ENCODE peak calls at places on chromosomes 13 and 19, in seven cellular contexts. N is HFFc6, Q is cerebellar nuclear complex, H is left ventricle myocardium inferior, A is A549, L is fibroblast of mammary gland, F is HEK293T. G is an unnamed sample.

GRCh38 chr13:99033814-99034213 is 56.0 kb upstream of the DOCK9 start:
- DNase-seq in N (peak), Q (peak), H (no peak), A (no peak), L (peak), F (peak), G (peak)

GRCh38 chr19:35025969-35026368 is 4.3 kb upstream of the SCN1B start:
- DNase-seq in N (no peak), Q (no peak), H (no peak), A (no peak), L (no peak), F (no peak), G (no peak)

GRCh38 chr13:33053397-33054066 is 37.3 kb downstream of the KL start:
- DNase-seq in N (no peak), Q (no peak), H (no peak), A (no peak), L (no peak), F (no peak), G (peak)

GRCh38 chr13:93767231-93767916 is 540.8 kb downstream of the GPC6 start:
- DNase-seq in N (no peak), Q (no peak), H (no peak), A (no peak), L (no peak), F (no peak), G (no peak)

GRCh38 chr19:14632286-14632685 is 42.4 kb downstream of the ADGRE3 start:
- DNase-seq in N (peak), Q (no peak), H (no peak), A (peak), L (peak), F (peak), G (no peak)

GRCh38 chr19:51098366-51099069 is 9.7 kb downstream of the CTU1 start:
- DNase-seq in N (no peak), Q (no peak), H (peak), A (no peak), L (peak), F (no peak), G (no peak)

GRCh38 chr19:14091086-14091884 is 734 bp upstream of the SAMD1 start:
- DNase-seq in N (peak), Q (no peak), H (no peak), A (peak), L (peak), F (peak), G (peak)

GRCh38 chr19:52138614-52139290 is 986 bp downstream of the ZNF616 start:
- DNase-seq in N (no peak), Q (no peak), H (no peak), A (no peak), L (peak), F (peak), G (no peak)

GRCh38 chr19:45079063-45079910 is at the start of gene GEMIN7:
- DNase-seq in N (peak), Q (no peak), H (peak), A (peak), L (peak), F (peak), G (peak)

GRCh38 chr19:28541029-28541428 is 671.9 kb downstream of the UQCRFS1 start:
- DNase-seq in N (no peak), Q (no peak), H (no peak), A (no peak), L (no peak), F (no peak), G (no peak)

GRCh38 chr13:99656843-99657506 is 155.7 kb downstream of the TM9SF2 start:
- DNase-seq in N (no peak), Q (no peak), H (no peak), A (peak), L (no peak), F (no peak), G (no peak)

GRCh38 chr13:85277753-85278152 is 521.5 kb downstream of the SLITRK6 start:
- DNase-seq in N (no peak), Q (no peak), H (no peak), A (peak), L (no peak), F (no peak), G (no peak)

GRCh38 chr13:42102961-42103688 is 54.7 kb downstream of the DGKH start:
- DNase-seq in N (no peak), Q (no peak), H (no peak), A (no peak), L (peak), F (no peak), G (peak)

GRCh38 chr13:75217949-75218348 is 264.0 kb downstream of the TBC1D4 start:
- DNase-seq in N (peak), Q (no peak), H (no peak), A (no peak), L (peak), F (no peak), G (peak)

GRCh38 chr19:32273483-32273882 is 71.9 kb upstream of the ZNF507 start:
- DNase-seq in N (no peak), Q (no peak), H (no peak), A (no peak), L (no peak), F (no peak), G (no peak)

GRCh38 chr13:51148952-51149573 is 38.0 kb upstream of the C13orf42 start:
- DNase-seq in N (peak), Q (no peak), H (no peak), A (peak), L (peak), F (peak), G (peak)

GRCh38 chr19:17794731-17795494 is at the start of gene B3GNT3:
- DNase-seq in N (no peak), Q (no peak), H (peak), A (peak), L (no peak), F (peak), G (no peak)

GRCh38 chr13:73056054-73056962 is 2.5 kb upstream of the KLF5 start:
- DNase-seq in N (peak), Q (no peak), H (no peak), A (peak), L (peak), F (no peak), G (peak)

GRCh38 chr13:31675521-31675953 is 63.8 kb upstream of the RXFP2 start:
- DNase-seq in N (no peak), Q (no peak), H (no peak), A (no peak), L (peak), F (no peak), G (peak)

GRCh38 chr13:109655611-109656010 is 130.8 kb downstream of the IRS2 start:
- DNase-seq in N (no peak), Q (no peak), H (no peak), A (no peak), L (no peak), F (no peak), G (no peak)

GRCh38 chr19:54162241-54162805 is 2.8 kb upstream of the LENG1 start:
- DNase-seq in N (no peak), Q (no peak), H (peak), A (peak), L (peak), F (peak), G (peak)

GRCh38 chr19:6696239-6696820 is 24.1 kb downstream of the C3 start:
- DNase-seq in N (no peak), Q (no peak), H (no peak), A (no peak), L (no peak), F (no peak), G (no peak)

GRCh38 chr13:41075034-41075433 is 13.7 kb downstream of the WBP4 start:
- DNase-seq in N (no peak), Q (no peak), H (no peak), A (peak), L (peak), F (peak), G (peak)

GRCh38 chr19:55379161-55379560 is 2.5 kb downstream of the TMEM190 start:
- DNase-seq in N (no peak), Q (no peak), H (no peak), A (no peak), L (no peak), F (no peak), G (no peak)

GRCh38 chr19:33767898-33768413 is 28.7 kb upstream of the KCTD15 start:
- DNase-seq in N (no peak), Q (no peak), H (no peak), A (peak), L (peak), F (peak), G (no peak)

GRCh38 chr13:40668335-40668734 is 1.9 kb upstream of the FOXO1 start:
- DNase-seq in N (no peak), Q (no peak), H (peak), A (peak), L (no peak), F (peak), G (no peak)

GRCh38 chr19:56137405-56137804 is 3.7 kb upstream of the ZNF444 start:
- DNase-seq in N (no peak), Q (no peak), H (no peak), A (peak), L (no peak), F (no peak), G (no peak)

GRCh38 chr19:23440207-23440606 is 44.9 kb upstream of the ZNF91 start:
- DNase-seq in N (no peak), Q (no peak), H (no peak), A (peak), L (no peak), F (no peak), G (no peak)

GRCh38 chr13:41905600-41906254 is 55.2 kb downstream of the VWA8 start:
- DNase-seq in N (peak), Q (no peak), H (no peak), A (peak), L (peak), F (peak), G (peak)

GRCh38 chr13:50592412-50593145 is 250.9 kb downstream of the DLEU7 start:
- DNase-seq in N (peak), Q (no peak), H (no peak), A (no peak), L (peak), F (no peak), G (peak)

GRCh38 chr13:109998808-109999528 is 212.6 kb upstream of the IRS2 start:
- DNase-seq in N (peak), Q (no peak), H (no peak), A (peak), L (peak), F (no peak), G (peak)